ENCODE peak calls at places on chromosomes 11 and 22, in five cellular contexts. X, L, S, B and D are unnamed samples.

GRCh38 chr11:129251067-129251466 is 58.9 kb upstream of the ARHGAP32 start:
- DNase-seq in B (no peak), L (no peak), X (no peak), S (peak; percentile 56), D (no peak)

GRCh38 chr11:58330861-58331260 is 28.0 kb downstream of the OR5B17 start:
- DNase-seq in X (no peak), B (no peak), S (peak; percentile 80), L (no peak), D (peak; percentile 9)

GRCh38 chr11:47668665-47669064 is 26.3 kb upstream of the MTCH2 start:
- DNase-seq in L (no peak), S (no peak), X (no peak), B (no peak), D (no peak)

GRCh38 chr11:64560941-64561340 is 30.1 kb upstream of the SLC22A12 start:
- DNase-seq in L (no peak), S (no peak), X (no peak), B (no peak), D (no peak)

GRCh38 chr11:47105974-47106373 is 70.7 kb downstream of the ARFGAP2 start:
- DNase-seq in B (no peak), S (no peak), X (no peak), L (no peak), D (no peak)

GRCh38 chr11:69393178-69393832 is 88.2 kb upstream of the LINC01488 start:
- DNase-seq in B (no peak), X (no peak), L (no peak), S (no peak), D (no peak)

GRCh38 chr11:119029340-119030028 is 1.2 kb downstream of the SLC37A4 start:
- DNase-seq in B (peak; percentile 35), X (no peak), L (no peak), S (no peak), D (peak; percentile 44)

GRCh38 chr22:44144046-44144569 is 36.6 kb upstream of the PARVG start:
- DNase-seq in B (no peak), L (no peak), S (no peak), X (no peak), D (no peak)

GRCh38 chr11:46249103-46249942 is 28.1 kb upstream of the CREB3L1 start:
- DNase-seq in B (no peak), L (no peak), S (peak; percentile 67), X (no peak), D (peak; percentile 32)

GRCh38 chr11:8604078-8604723 is 10.2 kb upstream of the STK33 start:
- DNase-seq in B (peak; percentile 75), X (peak; percentile 51), S (peak; percentile 100), L (peak; percentile 88), D (peak; percentile 100)

GRCh38 chr11:36363361-36364272 is 67.5 kb downstream of the PRR5L start:
- DNase-seq in L (peak; percentile 47), B (peak; percentile 78), S (no peak), X (no peak), D (peak; percentile 40)

GRCh38 chr11:60899021-60899936 is 7.1 kb downstream of the PRPF19 start:
- DNase-seq in S (peak; percentile 73), L (peak; percentile 57), B (peak; percentile 83), X (peak; percentile 59), D (peak; percentile 79)

GRCh38 chr11:67382481-67383136 is 9.2 kb upstream of the RAD9A start:
- DNase-seq in X (peak; percentile 75), B (peak; percentile 80), L (peak; percentile 94), S (peak; percentile 69), D (peak; percentile 79)

GRCh38 chr11:120185678-120186407 is 25.0 kb upstream of the OAF start:
- DNase-seq in S (no peak), L (no peak), X (no peak), B (no peak), D (no peak)

GRCh38 chr22:44392446-44392921 is 79.7 kb upstream of the SHISAL1 start:
- DNase-seq in B (no peak), X (no peak), L (peak; percentile 38), S (peak; percentile 11), D (no peak)

GRCh38 chr11:34379539-34379938 is 21.7 kb upstream of the ABTB2 start:
- DNase-seq in X (no peak), B (no peak), L (no peak), S (no peak), D (no peak)

GRCh38 chr11:125402436-125402835 is 93.6 kb downstream of the FEZ1 start:
- DNase-seq in L (no peak), X (no peak), B (no peak), S (peak; percentile 73), D (peak; percentile 80)

GRCh38 chr11:60978546-60979380 is 7.3 kb downstream of the CD6 start:
- DNase-seq in X (no peak), S (no peak), B (no peak), L (no peak), D (no peak)

GRCh38 chr11:8906629-8907028 is 4.4 kb upstream of the AKIP1 start:
- DNase-seq in L (no peak), B (no peak), S (peak; percentile 84), X (no peak), D (peak; percentile 21)

GRCh38 chr11:94926698-94927237 is 46.6 kb downstream of the CWC15 start:
- DNase-seq in X (no peak), L (no peak), S (peak; percentile 94), B (peak; percentile 73), D (peak; percentile 98)

GRCh38 chr11:119726150-119726553 is 2.8 kb downstream of the NECTIN1 start:
- DNase-seq in X (no peak), B (no peak), L (peak; percentile 67), S (no peak), D (no peak)

GRCh38 chr22:31951201-31952093 is 7.1 kb downstream of the YWHAH start:
- DNase-seq in L (no peak), X (no peak), B (no peak), S (no peak), D (no peak)

GRCh38 chr11:128294001-128294684 is 293.2 kb downstream of the ETS1 start:
- DNase-seq in B (no peak), L (no peak), S (no peak), X (no peak), D (peak; percentile 57)

GRCh38 chr11:114228401-114229061 is 67.7 kb upstream of the NNMT start:
- DNase-seq in X (no peak), L (no peak), B (no peak), S (no peak), D (no peak)

GRCh38 chr11:111870113-111870512 is 1.3 kb downstream of the ALG9 start:
- DNase-seq in S (no peak), L (no peak), B (no peak), X (no peak), D (no peak)

GRCh38 chr22:46054091-46054877 is 77.3 kb upstream of the WNT7B start:
- DNase-seq in L (no peak), B (no peak), X (no peak), S (peak; percentile 45), D (no peak)

GRCh38 chr11:64180871-64181270 is 5.1 kb upstream of the STIP1 start:
- DNase-seq in S (no peak), B (no peak), X (no peak), L (no peak), D (peak; percentile 18)

GRCh38 chr22:23031795-23032194 is 38.5 kb upstream of the GNAZ start:
- DNase-seq in B (peak; percentile 89), X (no peak), S (no peak), L (no peak), D (no peak)

GRCh38 chr11:94650756-94651155 is 83.6 kb downstream of the PIWIL4 start:
- DNase-seq in B (peak; percentile 71), L (no peak), X (no peak), S (peak; percentile 69), D (peak; percentile 51)

GRCh38 chr11:65112551-65113360 is 1.1 kb downstream of the TM7SF2 start:
- DNase-seq in B (peak; percentile 65), X (no peak), L (peak; percentile 74), S (peak; percentile 27), D (peak; percentile 54)

GRCh38 chr11:65425971-65426838 is 3.6 kb downstream of the NEAT1 start:
- DNase-seq in L (no peak), S (peak; percentile 89), B (no peak), X (no peak), D (peak; percentile 88)

GRCh38 chr22:20319745-20320658 is at the start of gene DGCR6L:
- DNase-seq in X (peak; percentile 96), B (peak; percentile 97), S (peak; percentile 93), L (peak; percentile 97), D (peak; percentile 97)
- H4K8ac ChIP-seq in X (peak within 1 kb of the TSS; percentile 43), B (peak within 1 kb of the TSS; percentile 99), S (peak within 1 kb of the TSS; percentile 72), L (no peak within 1 kb of the TSS), D (peak within 1 kb of the TSS; percentile 96)

GRCh38 chr22:36065775-36066544 is 37.3 kb upstream of the RBFOX2 start:
- DNase-seq in X (peak; percentile 89), L (peak; percentile 93), S (peak; percentile 92), B (peak; percentile 98), D (peak; percentile 95)
- H2BK15ac ChIP-seq in X (no peak overlapping the region), L (no peak overlapping the region), S (peak overlapping the region; percentile 99), B (no peak overlapping the region), D (peak overlapping the region; percentile 61)

GRCh38 chr22:37187891-37188761 is at the start of gene C1QTNF6:
- DNase-seq in X (peak; percentile 64), B (peak; percentile 95), S (peak; percentile 35), L (peak; percentile 78), D (peak; percentile 75)

GRCh38 chr22:37186997-37187522 is 987 bp downstream of the C1QTNF6 start:
- DNase-seq in L (no peak), S (peak; percentile 9), X (no peak), B (peak; percentile 44), D (peak; percentile 67)

GRCh38 chr22:37187552-37187890 is 526 bp downstream of the C1QTNF6 start:
- DNase-seq in L (no peak), B (peak; percentile 45), S (peak; percentile 37), X (no peak), D (peak; percentile 78)

GRCh38 chr22:37190262-37190780 is 2.3 kb upstream of the C1QTNF6 start:
- DNase-seq in S (no peak), X (no peak), L (no peak), B (no peak), D (peak; percentile 22)

GRCh38 chr22:37189011-37189466 is 992 bp upstream of the C1QTNF6 start:
- DNase-seq in X (no peak), B (peak; percentile 97), S (no peak), L (no peak), D (peak; percentile 51)
- H3K4me3 ChIP-seq in X (no peak overlapping the region), B (no peak overlapping the region), S (no peak overlapping the region), L (no peak overlapping the region), D (peak overlapping the region; percentile 85)

GRCh38 chr11:17076517-17077239 is 789 bp downstream of the RPS13 start:
- DNase-seq in L (no peak), B (peak; percentile 15), X (no peak), S (peak; percentile 2), D (peak; percentile 44)
- H4K8ac ChIP-seq in L (no peak overlapping the region), B (no peak overlapping the region), X (no peak overlapping the region), S (peak overlapping the region; percentile 70), D (no peak overlapping the region)